ENCODE peak calls at places on chromosomes 16 and 17, in six cellular contexts. L is GM23338, R is astrocyte of the spinal cord, F is upper lobe of right lung, S is mucosa of descending colon, B is heart right ventricle. M is an unnamed sample.

GRCh38 chr17:77196251-77196650 is 55.5 kb downstream of the SEC14L1 start:
- DNase-seq in S (no peak), B (no peak), F (no peak), R (no peak), L (no peak), M (no peak)

GRCh38 chr16:31206776-31207175 is 4.2 kb upstream of the PYCARD start:
- DNase-seq in R (no peak), S (peak), L (no peak), F (no peak), B (no peak), M (no peak)

GRCh38 chr16:64742560-64742959 is 379.3 kb downstream of the CDH11 start:
- DNase-seq in L (no peak), B (no peak), F (no peak), R (no peak), S (no peak), M (no peak)

GRCh38 chr17:4998027-4998665 is 396 bp downstream of the KIF1C start:
- DNase-seq in F (peak), R (peak), S (peak), L (peak), B (peak), M (peak)

GRCh38 chr17:55327225-55328088 is 62.7 kb downstream of the HLF start:
- DNase-seq in S (peak), R (no peak), B (no peak), F (no peak), L (no peak), M (no peak)

GRCh38 chr17:80558046-80558445 is 13.4 kb downstream of the RPTOR start:
- DNase-seq in L (no peak), S (no peak), F (no peak), B (no peak), R (no peak), M (no peak)

GRCh38 chr17:77959216-77959925 is 868 bp downstream of the TNRC6C start:
- DNase-seq in F (no peak), B (no peak), L (peak), R (peak), S (peak), M (peak)

GRCh38 chr17:1203111-1203966 is 23.6 kb upstream of the ABR start:
- DNase-seq in L (peak), R (peak), B (peak), F (peak), S (peak), M (peak)

GRCh38 chr17:28684963-28685362 is 23.0 kb downstream of the SUPT6H start:
- DNase-seq in F (no peak), R (no peak), S (peak), B (no peak), L (no peak), M (no peak)

GRCh38 chr16:1964046-1964505 is 550 bp downstream of the RPS2 start:
- DNase-seq in R (no peak), B (no peak), F (no peak), S (no peak), L (no peak), M (no peak)

GRCh38 chr17:43879723-43880419 is 27.5 kb downstream of the MPP2 start:
- DNase-seq in S (no peak), B (no peak), L (no peak), F (no peak), R (no peak), M (no peak)

GRCh38 chr17:29709861-29710849 is 87.4 kb upstream of the CORO6 start:
- DNase-seq in R (no peak), B (no peak), L (no peak), F (no peak), S (no peak), M (no peak)

GRCh38 chr17:17675925-17676534 is 5.2 kb upstream of the RAI1 start:
- DNase-seq in L (peak), F (no peak), S (peak), B (no peak), R (no peak), M (no peak)